ENCODE peak calls at places on chromosomes 3 and 15, in six cellular contexts. I, U, Q, O, W and G are unnamed samples.

GRCh38 chr3:134356411-134357040 is 17.7 kb downstream of the AMOTL2 start:
- DNase-seq in I (no peak), O (no peak), U (no peak), Q (no peak), W (no peak), G (no peak)

GRCh38 chr3:43455233-43455632 is 166.6 kb downstream of the ANO10 start:
- DNase-seq in Q (no peak), O (no peak), W (no peak), I (peak; percentile 30), U (no peak), G (no peak)

GRCh38 chr15:55789066-55789660 is 46.2 kb upstream of the PRTG start:
- DNase-seq in W (peak; percentile 38), U (no peak), I (peak; percentile 56), Q (peak; percentile 41), O (peak; percentile 28), G (no peak)

GRCh38 chr15:101013151-101013550 is 94.0 kb downstream of the LRRK1 start:
- DNase-seq in W (peak; percentile 10), O (no peak), U (no peak), Q (no peak), I (no peak), G (no peak)

GRCh38 chr3:150843241-150843640 is 62.0 kb downstream of the MINDY4B start:
- DNase-seq in O (no peak), U (no peak), Q (no peak), W (no peak), I (no peak), G (no peak)

GRCh38 chr3:73086071-73086494 is 24.6 kb downstream of the EBLN2 start:
- DNase-seq in I (peak; percentile 42), W (peak; percentile 46), U (peak; percentile 48), O (peak; percentile 53), Q (peak; percentile 49), G (peak; percentile 58)

GRCh38 chr15:89971592-89971997 is 29.5 kb upstream of the ZNF710 start:
- DNase-seq in W (peak; percentile 78), I (peak; percentile 82), U (no peak), O (peak; percentile 71), Q (peak; percentile 43), G (peak; percentile 65)

GRCh38 chr3:126258670-126259069 is 78.3 kb upstream of the ALDH1L1 start:
- DNase-seq in U (no peak), O (peak; percentile 76), Q (no peak), W (no peak), I (peak; percentile 16), G (no peak)

GRCh38 chr3:112086857-112087524 is 802 bp downstream of the C3orf52 start:
- DNase-seq in U (no peak), O (no peak), W (no peak), I (peak; percentile 14), Q (no peak), G (no peak)

GRCh38 chr3:4883011-4883410 is 96.2 kb upstream of the BHLHE40 start:
- DNase-seq in Q (no peak), I (no peak), O (no peak), U (no peak), W (no peak), G (no peak)

GRCh38 chr15:90845201-90845949 is 23.0 kb upstream of the FURIN start:
- DNase-seq in Q (no peak), I (peak; percentile 60), W (no peak), U (peak; percentile 82), O (peak; percentile 87), G (no peak)

GRCh38 chr3:35184775-35185174 is 454.6 kb upstream of the ARPP21 start:
- DNase-seq in Q (no peak), I (peak; percentile 23), O (peak; percentile 7), W (no peak), U (no peak), G (no peak)

GRCh38 chr3:11622846-11623550 is 20.7 kb downstream of the VGLL4 start:
- DNase-seq in U (no peak), O (no peak), I (no peak), Q (no peak), W (no peak), G (no peak)

GRCh38 chr3:190099099-190099498 is 21.6 kb downstream of the P3H2 start:
- DNase-seq in U (no peak), Q (no peak), I (no peak), O (no peak), W (no peak), G (no peak)

GRCh38 chr15:53114960-53115359 is 324.8 kb upstream of the ONECUT1 start:
- DNase-seq in U (no peak), W (peak; percentile 49), O (no peak), Q (no peak), I (peak; percentile 9), G (no peak)

GRCh38 chr3:53482227-53482626 is 12.2 kb upstream of the CACNA1D start:
- DNase-seq in I (no peak), U (no peak), O (no peak), W (no peak), Q (no peak), G (no peak)

GRCh38 chr3:69748503-69748902 is 9.2 kb downstream of the MITF start:
- DNase-seq in W (no peak), I (no peak), O (peak; percentile 45), U (no peak), Q (no peak), G (no peak)

GRCh38 chr15:74319596-74320357 is 47.7 kb downstream of the CYP11A1 start:
- DNase-seq in W (no peak), U (no peak), O (peak; percentile 49), Q (no peak), I (no peak), G (no peak)

GRCh38 chr3:150497956-150498355 is 48.3 kb downstream of the SERP1 start:
- DNase-seq in U (no peak), I (peak; percentile 24), Q (no peak), W (no peak), O (peak; percentile 16), G (no peak)

GRCh38 chr3:172522871-172523818 is at the start of gene TNFSF10:
- DNase-seq in I (no peak), U (peak; percentile 73), O (peak; percentile 91), W (peak; percentile 89), Q (peak; percentile 70), G (peak; percentile 2)

GRCh38 chr15:40016224-40016865 is 22.6 kb downstream of the SRP14 start:
- DNase-seq in Q (no peak), U (no peak), O (no peak), I (no peak), W (no peak), G (no peak)

GRCh38 chr3:134685881-134686802 is 35.3 kb upstream of the KY start:
- DNase-seq in I (no peak), W (no peak), O (no peak), Q (no peak), U (no peak), G (no peak)

GRCh38 chr3:155131104-155131503 is 51.0 kb downstream of the MME start:
- DNase-seq in U (no peak), Q (no peak), I (no peak), W (no peak), O (no peak), G (no peak)

GRCh38 chr3:13362551-13362950 is 57.6 kb downstream of the NUP210 start:
- DNase-seq in W (no peak), Q (no peak), I (no peak), O (no peak), U (no peak), G (no peak)

GRCh38 chr15:90071220-90071807 is 31.0 kb downstream of the IDH2 start:
- DNase-seq in O (peak; percentile 92), W (peak; percentile 90), I (peak; percentile 84), U (peak; percentile 89), Q (peak; percentile 78), G (peak; percentile 66)

GRCh38 chr3:57557088-57557537 is 1.0 kb downstream of the PDE12 start:
- DNase-seq in I (peak; percentile 26), Q (peak; percentile 36), U (no peak), O (peak; percentile 73), W (peak; percentile 41), G (no peak)

GRCh38 chr15:78263907-78264303 is 457 bp upstream of the DNAJA4 start:
- DNase-seq in W (peak; percentile 82), O (no peak), I (no peak), U (no peak), Q (no peak), G (no peak)

GRCh38 chr3:194880940-194881925 is 195.6 kb downstream of the FAM43A start:
- DNase-seq in O (peak; percentile 74), U (no peak), I (no peak), Q (no peak), W (no peak), G (no peak)
- TF ChIP-seq CTCF in O (no peak), U (no peak), I (no peak), Q (no peak), W (no peak), G (no peak)

DNA sequence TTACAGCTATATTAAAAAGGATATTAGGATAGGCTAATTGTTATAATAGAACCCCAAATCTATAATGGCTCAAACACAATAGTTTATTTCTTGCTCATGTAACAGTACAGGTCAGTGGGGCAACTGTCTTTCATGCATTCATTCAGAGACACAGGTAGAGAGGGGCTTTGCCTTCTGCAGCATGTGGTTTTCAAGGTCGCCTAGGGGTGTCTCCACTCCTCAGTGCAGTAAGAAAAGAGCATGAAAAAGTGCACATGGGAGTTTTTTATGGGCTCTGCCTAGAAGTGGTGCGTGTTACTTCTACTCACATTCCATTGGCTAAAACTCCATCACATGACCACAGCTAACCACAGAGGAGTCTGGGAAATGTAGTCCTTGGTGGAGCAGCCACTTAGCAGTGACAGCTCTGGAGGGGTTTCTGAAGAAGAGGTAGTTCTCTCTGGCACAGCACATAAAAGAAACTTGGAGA is 1.8 kb downstream of the ZBTB38 start:
- DNase-seq in W (peak; percentile 66), O (peak; percentile 86), Q (peak; percentile 37), U (peak; percentile 80), I (peak; percentile 92), G (peak; percentile 33)
- TF ChIP-seq CTCF in W (peak; percentile 32), O (peak; percentile 30), Q (peak; percentile 53), U (peak; percentile 69), I (no peak), G (peak; percentile 33)

DNA sequence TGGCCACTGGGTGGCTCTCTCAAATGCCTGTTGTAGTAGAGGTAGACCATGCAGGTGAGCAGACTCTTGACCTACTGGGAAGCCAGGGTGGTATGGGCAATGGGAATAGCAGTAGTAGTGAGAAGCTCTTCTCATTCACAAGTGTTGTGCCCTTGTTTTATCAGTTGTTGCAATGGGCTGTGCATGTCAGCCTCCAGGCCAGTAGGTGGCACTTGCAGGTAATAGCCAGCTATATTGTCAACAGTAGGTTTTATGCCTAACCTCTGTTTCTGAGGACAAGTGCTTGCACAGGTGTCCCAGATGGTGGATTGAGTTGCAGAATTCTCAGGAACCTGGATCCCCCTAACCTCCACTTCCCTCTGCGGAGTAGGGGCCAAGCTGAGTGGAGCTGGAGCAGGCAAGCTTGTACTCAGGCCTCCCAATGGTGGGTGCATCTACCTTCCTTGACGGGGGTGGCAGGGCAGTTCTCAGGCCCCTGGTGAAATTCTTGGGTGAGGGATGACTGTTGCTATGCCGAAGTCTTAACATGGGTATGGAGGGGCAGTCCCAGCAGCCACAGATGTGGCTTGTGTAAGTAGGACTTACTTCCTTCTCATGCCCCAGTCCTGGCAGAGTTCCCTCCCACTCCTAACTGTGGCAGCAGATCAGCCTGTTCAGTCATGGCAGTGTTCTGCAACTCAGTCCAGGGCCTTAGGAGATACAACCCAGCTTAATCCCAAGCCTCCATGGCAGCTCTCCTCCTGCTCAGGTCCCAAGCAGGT is 104.3 kb downstream of the NEO1 start:
- DNase-seq in I (no peak), Q (no peak), O (peak; percentile 1), U (no peak), W (no peak), G (no peak)
- TF ChIP-seq CTCF in I (no peak), Q (no peak), O (peak; percentile 8), U (no peak), W (no peak), G (no peak)

GRCh38 chr3:14957933-14958332 is 10.6 kb downstream of the NR2C2 start:
- DNase-seq in Q (no peak), U (no peak), W (no peak), I (no peak), O (no peak), G (no peak)
- TF ChIP-seq CTCF in Q (no peak), U (no peak), W (no peak), I (no peak), O (no peak), G (no peak)